ENCODE peak calls at places on chromosomes 13 and 19, in five cellular contexts. D, K, M, G and C are unnamed samples. For H3K27me3, the result is how much of the 10 kb centered on the place peaks cover.

GRCh38 chr19:1122972-1123363 is 19.2 kb downstream of the GPX4 start:
- DNase-seq in D (no peak), M (peak), K (no peak), G (peak), C (no peak)

GRCh38 chr13:40438999-40439797 is 227.2 kb downstream of the FOXO1 start:
- DNase-seq in D (no peak), M (no peak), K (no peak), G (peak), C (no peak)

GRCh38 chr19:54230031-54230430 is 7.2 kb upstream of the LILRB3 start:
- DNase-seq in K (no peak), D (no peak), M (no peak), G (no peak), C (no peak)

GRCh38 chr13:106859505-106859904 is 291.6 kb upstream of the ARGLU1 start:
- DNase-seq in D (no peak), K (no peak), M (no peak), G (no peak), C (no peak)

GRCh38 chr13:51380269-51380668 is 40.8 kb downstream of the SERPINE3 start:
- DNase-seq in G (peak), D (no peak), K (no peak), M (no peak), C (no peak)

GRCh38 chr19:51251453-51251790 is 542 bp downstream of the SIGLECL1 start:
- DNase-seq in K (no peak), G (no peak), M (no peak), D (no peak), C (no peak)

GRCh38 chr13:32040689-32041088 is 9.1 kb downstream of the FRY start:
- DNase-seq in G (no peak), M (no peak), K (no peak), D (no peak), C (no peak)

GRCh38 chr19:835201-835810 is 5.5 kb upstream of the PRTN3 start:
- DNase-seq in M (no peak), D (no peak), G (no peak), K (no peak), C (no peak)

GRCh38 chr13:62482351-62482750 is 1066.7 kb upstream of the PCDH20 start:
- DNase-seq in G (peak), D (no peak), M (no peak), K (no peak), C (no peak)

GRCh38 chr19:1690570-1691307 is 38.3 kb upstream of the TCF3 start:
- DNase-seq in D (no peak), K (peak), M (no peak), G (no peak), C (no peak)

GRCh38 chr19:36115453-36116343 is at the start of gene TBCB:
- DNase-seq in M (peak), D (no peak), K (peak), G (no peak), C (no peak)

GRCh38 chr19:3389446-3389778 is 23.0 kb downstream of the NFIC start:
- DNase-seq in K (no peak), D (no peak), G (no peak), M (no peak), C (no peak)

GRCh38 chr19:49786432-49786831 is 19.6 kb downstream of the AP2A1 start:
- DNase-seq in M (no peak), K (no peak), D (no peak), G (peak), C (peak)

GRCh38 chr19:54893406-54893805 is 12.5 kb upstream of the NCR1 start:
- DNase-seq in D (no peak), G (peak), M (no peak), K (no peak), C (no peak)

GRCh38 chr13:33025220-33025744 is 9.1 kb downstream of the KL start:
- DNase-seq in K (no peak), M (no peak), G (no peak), D (no peak), C (no peak)

GRCh38 chr19:45883881-45884681 is 1.9 kb downstream of the IRF2BP1 start:
- DNase-seq in G (no peak), D (no peak), M (no peak), K (no peak), C (no peak)

GRCh38 chr19:13794388-13794751 is 873 bp upstream of the ZSWIM4 start:
- DNase-seq in M (peak), D (peak), K (no peak), G (peak), C (no peak)

GRCh38 chr19:29365836-29366417 is 153.0 kb upstream of the UQCRFS1 start:
- DNase-seq in K (no peak), M (no peak), G (no peak), D (no peak), C (no peak)

GRCh38 chr13:94708031-94708571 is 4.2 kb downstream of the SOX21 start:
- DNase-seq in G (no peak), M (no peak), D (no peak), K (no peak), C (no peak)

GRCh38 chr19:6753178-6754031 is 13.8 kb downstream of the SH2D3A start:
- DNase-seq in M (peak), K (peak), D (no peak), G (peak), C (no peak)

GRCh38 chr13:52161193-52161646 is 1.8 kb upstream of the NEK3 start:
- DNase-seq in G (no peak), M (no peak), K (no peak), D (no peak), C (no peak)

GRCh38 chr19:47272448-47273312 is 2.0 kb upstream of the INAFM1 start:
- DNase-seq in G (peak), K (peak), D (no peak), M (peak), C (no peak)

GRCh38 chr19:45403272-45403671 is 1.6 kb downstream of the PPP1R13L start:
- DNase-seq in M (no peak), D (no peak), K (no peak), G (no peak), C (no peak)

GRCh38 chr19:7926727-7927604 is 1.0 kb upstream of the CTXN1 start:
- DNase-seq in K (no peak), D (no peak), M (peak), G (no peak), C (no peak)

GRCh38 chr19:50311723-50312635 is 17.2 kb downstream of the KCNC3 start:
- DNase-seq in M (no peak), D (no peak), G (no peak), K (no peak), C (no peak)

GRCh38 chr19:39110263-39110967 is 15.2 kb upstream of the PAK4 start:
- DNase-seq in G (no peak), M (peak), D (no peak), K (peak), C (no peak)

GRCh38 chr13:49858183-49858856 is 65.8 kb upstream of the KPNA3 start:
- DNase-seq in K (no peak), D (peak), G (peak), M (no peak), C (peak)

GRCh38 chr19:5002143-5002542 is 33.2 kb downstream of the KDM4B start:
- DNase-seq in D (peak), G (peak), M (no peak), K (no peak), C (no peak)

GRCh38 chr19:58575183-58576041 is 2.3 kb upstream of the MZF1 start:
- DNase-seq in G (peak), D (peak), K (peak), M (peak), C (no peak)

GRCh38 chr13:94902722-94903407 is 190.5 kb upstream of the SOX21 start:
- DNase-seq in M (no peak), K (no peak), G (no peak), D (no peak), C (no peak)

GRCh38 chr19:57587529-57587928 is 3.6 kb downstream of the ZIK1 start:
- DNase-seq in M (no peak), G (peak), D (peak), K (no peak), C (no peak)

GRCh38 chr13:33624740-33625139 is 193.2 kb upstream of the RFC3 start:
- DNase-seq in M (no peak), K (no peak), D (no peak), G (no peak), C (no peak)

GRCh38 chr19:50406156-50406820 is 12.4 kb upstream of the SPIB start:
- DNase-seq in D (no peak), M (no peak), K (no peak), G (no peak), C (no peak)

GRCh38 chr19:39997595-39998216 is 846 bp downstream of the ZNF546 start:
- DNase-seq in D (no peak), K (no peak), G (peak), M (no peak), C (no peak)

GRCh38 chr19:582497-583197 is 7.0 kb upstream of the HCN2 start:
- DNase-seq in D (no peak), K (no peak), M (peak), G (peak), C (no peak)

GRCh38 chr13:20391597-20392452 is 133.8 kb downstream of the CRYL1 start:
- DNase-seq in G (no peak), D (no peak), M (no peak), K (no peak), C (no peak)

GRCh38 chr19:51921949-51922348 is 5.3 kb upstream of the ZNF613 start:
- DNase-seq in M (no peak), D (no peak), G (no peak), K (no peak), C (no peak)

GRCh38 chr13:33497146-33497845 is 211.7 kb upstream of the STARD13 start:
- DNase-seq in G (peak), K (no peak), M (no peak), D (no peak), C (no peak)

GRCh38 chr13:105142556-105142955 is 1392.9 kb downstream of the EFNB2 start:
- DNase-seq in G (no peak), D (no peak), M (no peak), K (no peak), C (no peak)

GRCh38 chr13:105139380-105140285 is 1395.8 kb downstream of the EFNB2 start:
- DNase-seq in D (no peak), M (peak), K (peak), G (peak), C (no peak)

GRCh38 chr13:105147481-105147880 is 1388.0 kb downstream of the EFNB2 start:
- DNase-seq in K (no peak), M (no peak), G (peak), D (no peak), C (no peak)

GRCh38 chr13:105144936-105145335 is 1390.5 kb downstream of the EFNB2 start:
- DNase-seq in D (no peak), K (no peak), M (no peak), G (no peak), C (no peak)

GRCh38 chr13:105144020-105144419 is 1391.4 kb downstream of the EFNB2 start:
- DNase-seq in M (no peak), D (no peak), G (no peak), K (no peak), C (no peak)
- TF ChIP-seq CTCF in M (no peak), D (no peak), G (no peak), K (no peak), C (no peak)

GRCh38 chr13:23140492-23140891 is 40.3 kb upstream of the SGCG start:
- DNase-seq in G (no peak), M (no peak), K (no peak), D (no peak), C (no peak)
- H3K27me3 ChIP-seq in G (under half), M (under half), K (under half), D (under half), C (under half)

GRCh38 chr19:17103177-17103576 is 27.6 kb downstream of the MYO9B start:
- DNase-seq in G (no peak), K (no peak), D (no peak), M (no peak), C (no peak)
- TF ChIP-seq CTCF in G (peak), K (no peak), D (peak), M (peak), C (peak)

GRCh38 chr19:10321874-10322835 is 6.3 kb upstream of the FDX2 start:
- DNase-seq in K (no peak), D (no peak), G (no peak), M (no peak), C (no peak)

GRCh38 chr19:10318807-10319426 is 3.1 kb upstream of the FDX2 start:
- DNase-seq in D (no peak), M (no peak), G (no peak), K (no peak), C (no peak)

GRCh38 chr19:10320602-10321416 is 5.0 kb upstream of the FDX2 start:
- DNase-seq in D (no peak), K (no peak), M (no peak), G (no peak), C (no peak)

GRCh38 chr19:10317857-10318462 is 2.1 kb upstream of the FDX2 start:
- DNase-seq in M (no peak), D (no peak), G (no peak), K (no peak), C (no peak)

GRCh38 chr19:10321417-10321797 is 5.6 kb upstream of the FDX2 start:
- DNase-seq in M (no peak), K (no peak), D (no peak), G (no peak), C (no peak)
- H3K27me3 ChIP-seq in M (under half), K (under half), D (under half), G (under half), C (under half)

GRCh38 chr13:46796129-46796514 is 839 bp downstream of the ESD start:
- DNase-seq in G (no peak), K (no peak), D (no peak), M (no peak), C (no peak)

GRCh38 chr13:46796515-46797467 is at the start of gene ESD:
- DNase-seq in D (peak), K (peak), G (peak), M (peak), C (peak)

GRCh38 chr13:46799139-46799538 is 2.2 kb upstream of the ESD start:
- DNase-seq in M (no peak), K (no peak), D (no peak), G (no peak), C (no peak)

GRCh38 chr13:46797468-46798237 is 692 bp upstream of the ESD start:
- DNase-seq in D (no peak), K (no peak), G (no peak), M (no peak), C (peak)

GRCh38 chr13:46795321-46795720 is 1.6 kb downstream of the ESD start:
- DNase-seq in M (no peak), G (peak), K (no peak), D (no peak), C (no peak)
- TF ChIP-seq CTCF in M (no peak), G (no peak), K (no peak), D (no peak), C (no peak)

DNA sequence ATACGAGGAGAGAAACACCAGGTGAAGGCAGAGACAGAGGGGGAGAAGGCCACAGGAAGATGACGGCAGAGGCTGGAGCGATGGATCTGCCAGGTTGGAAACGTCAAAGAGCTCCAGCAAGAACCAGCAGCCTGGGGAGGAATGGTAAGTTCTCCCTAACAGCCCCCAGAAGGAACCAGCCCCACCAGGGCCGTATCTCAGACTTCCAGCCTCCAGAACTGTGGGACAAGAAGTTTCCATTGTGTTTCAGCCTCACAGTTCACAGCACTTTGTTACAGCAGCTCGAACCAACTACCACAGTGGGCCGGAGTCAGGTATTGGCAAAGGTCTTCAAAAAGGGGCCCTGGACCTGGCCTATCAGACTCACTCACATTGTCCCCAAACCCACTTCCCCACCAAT is 89.2 kb upstream of the GPR183 start:
- DNase-seq in G (no peak), K (no peak), D (no peak), M (no peak), C (no peak)
- H3K27me3 ChIP-seq in G (under half), K (under half), D (under half), M (under half), C (under half)

DNA sequence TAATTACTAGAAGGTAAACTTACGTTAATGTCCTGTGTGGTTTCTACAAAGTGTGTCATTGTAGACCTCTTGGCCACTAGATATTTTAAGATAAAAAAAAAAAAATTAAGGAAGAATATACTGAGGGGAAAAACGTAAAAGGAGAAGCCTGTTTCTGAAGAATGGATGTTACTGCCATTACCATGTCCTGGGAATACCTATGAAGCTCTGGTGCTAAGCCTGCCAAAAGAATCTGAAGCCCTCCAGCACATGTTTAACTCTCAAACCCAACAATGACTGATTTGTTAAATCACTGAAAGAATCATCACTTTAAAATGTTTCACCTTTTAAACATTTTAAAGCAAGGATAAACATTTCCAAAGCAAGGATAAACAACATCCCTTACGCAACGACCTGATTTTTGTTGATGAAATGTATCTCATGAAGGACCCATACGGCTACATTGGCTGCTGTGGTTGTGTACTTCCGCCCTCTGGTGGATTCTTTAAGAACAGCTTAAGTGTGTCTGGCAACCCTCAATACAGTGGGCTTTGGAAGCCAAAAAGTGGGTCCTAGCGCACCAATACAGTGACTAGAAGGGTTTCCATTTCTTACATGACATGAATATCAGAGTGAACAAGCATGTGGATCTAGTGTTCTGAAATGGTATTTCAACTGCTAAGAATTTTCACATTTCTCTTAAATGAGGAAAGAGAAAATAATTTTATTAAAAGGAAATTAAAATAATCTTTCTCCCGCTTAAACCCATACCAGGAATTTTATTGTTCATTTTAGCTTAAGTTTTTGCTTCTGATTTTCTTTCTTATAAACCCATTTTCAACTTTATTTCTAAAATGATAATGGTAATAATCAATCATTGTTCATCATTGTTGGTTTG is 74.5 kb upstream of the RAP2A start:
- DNase-seq in D (peak), K (peak), G (peak), M (no peak), C (peak)
- TF ChIP-seq CTCF in D (peak), K (peak), G (peak), M (peak), C (peak)

GRCh38 chr19:42153606-42154405 is 21.6 kb upstream of the POU2F2 start:
- DNase-seq in K (no peak), M (no peak), D (no peak), G (no peak), C (no peak)

GRCh38 chr19:42156571-42156970 is 24.3 kb upstream of the POU2F2 start:
- DNase-seq in M (no peak), K (no peak), D (no peak), G (no peak), C (no peak)

GRCh38 chr19:42155796-42156195 is 23.6 kb upstream of the POU2F2 start:
- DNase-seq in D (no peak), M (no peak), G (no peak), K (no peak), C (no peak)

GRCh38 chr19:42152876-42153275 is 20.6 kb upstream of the POU2F2 start:
- DNase-seq in D (no peak), M (no peak), G (no peak), K (no peak), C (no peak)

GRCh38 chr19:42154471-42155323 is 22.5 kb upstream of the POU2F2 start:
- DNase-seq in G (no peak), K (no peak), M (no peak), D (no peak), C (no peak)
- H3K27me3 ChIP-seq in G (half or more), K (under half), M (under half), D (half or more), C (half or more)

GRCh38 chr13:113947321-113948033 is 26.4 kb downstream of the C13orf46 start:
- DNase-seq in G (no peak), D (no peak), K (no peak), M (peak), C (no peak)
- TF ChIP-seq CTCF in G (peak), D (peak), K (no peak), M (peak), C (peak)